ENCODE peak calls at places on chromosomes 7 and 10, in seven cellular contexts. One of them, this sample, is unnamed.

GRCh38 chr10:71835671-71836593 is 15.1 kb downstream of the PSAP start:
- DNase-seq in RWPE1: no peak
- DNase-seq in AG09319: peak; percentile 86
- DNase-seq in hepatocyte: peak; percentile 46
- DNase-seq in T-helper 9 cell: no peak
- DNase-seq in choroid plexus epithelial cell: peak; percentile 86
- DNase-seq in psoas muscle: peak; percentile 72
- DNase-seq in this sample: no peak

GRCh38 chr7:151110941-151111645 is 24.8 kb downstream of the AGAP3 start:
- DNase-seq in RWPE1: peak; percentile 68
- DNase-seq in AG09319: peak; percentile 32
- DNase-seq in hepatocyte: peak; percentile 87
- DNase-seq in T-helper 9 cell: peak; percentile 70
- DNase-seq in choroid plexus epithelial cell: peak; percentile 80
- DNase-seq in psoas muscle: peak; percentile 78
- DNase-seq in this sample: no peak

GRCh38 chr10:29811751-29812427 is 177.1 kb upstream of the SVIL start:
- DNase-seq in RWPE1: peak; percentile 32
- DNase-seq in AG09319: peak; percentile 94
- DNase-seq in hepatocyte: peak; percentile 43
- DNase-seq in T-helper 9 cell: no peak
- DNase-seq in choroid plexus epithelial cell: peak; percentile 96
- DNase-seq in psoas muscle: peak; percentile 33
- DNase-seq in this sample: no peak

GRCh38 chr7:10860516-10860915 is 113.2 kb upstream of the PHF14 start:
- DNase-seq in RWPE1: peak; percentile 37
- DNase-seq in AG09319: no peak
- DNase-seq in hepatocyte: no peak
- DNase-seq in T-helper 9 cell: no peak
- DNase-seq in choroid plexus epithelial cell: no peak
- DNase-seq in psoas muscle: no peak
- DNase-seq in this sample: no peak

GRCh38 chr10:44929356-44930113 is 18.4 kb downstream of the TMEM72 start:
- DNase-seq in RWPE1: no peak
- DNase-seq in AG09319: no peak
- DNase-seq in hepatocyte: no peak
- DNase-seq in T-helper 9 cell: no peak
- DNase-seq in choroid plexus epithelial cell: no peak
- DNase-seq in psoas muscle: no peak
- DNase-seq in this sample: no peak

GRCh38 chr10:43878386-43878785 is 229.7 kb upstream of the ZNF32 start:
- DNase-seq in RWPE1: no peak
- DNase-seq in AG09319: no peak
- DNase-seq in hepatocyte: no peak
- DNase-seq in T-helper 9 cell: no peak
- DNase-seq in choroid plexus epithelial cell: no peak
- DNase-seq in psoas muscle: no peak
- DNase-seq in this sample: no peak

GRCh38 chr7:50769160-50769484 is 13.6 kb downstream of the GRB10 start:
- DNase-seq in RWPE1: no peak
- DNase-seq in AG09319: no peak
- DNase-seq in hepatocyte: no peak
- DNase-seq in T-helper 9 cell: no peak
- DNase-seq in choroid plexus epithelial cell: no peak
- DNase-seq in psoas muscle: no peak
- DNase-seq in this sample: no peak

GRCh38 chr10:132616170-132616994 is 78.8 kb downstream of the INPP5A start:
- DNase-seq in RWPE1: no peak
- DNase-seq in AG09319: no peak
- DNase-seq in hepatocyte: no peak
- DNase-seq in T-helper 9 cell: peak; percentile 48
- DNase-seq in choroid plexus epithelial cell: no peak
- DNase-seq in psoas muscle: no peak
- DNase-seq in this sample: no peak

GRCh38 chr10:97788552-97789442 is 17.0 kb upstream of the SFRP5 start:
- DNase-seq in RWPE1: no peak
- DNase-seq in AG09319: no peak
- DNase-seq in hepatocyte: peak; percentile 69
- DNase-seq in T-helper 9 cell: no peak
- DNase-seq in choroid plexus epithelial cell: peak; percentile 13
- DNase-seq in psoas muscle: no peak
- DNase-seq in this sample: no peak

GRCh38 chr7:93558705-93559614 is 15.6 kb downstream of the CALCR start:
- DNase-seq in RWPE1: peak; percentile 65
- DNase-seq in AG09319: no peak
- DNase-seq in hepatocyte: no peak
- DNase-seq in T-helper 9 cell: no peak
- DNase-seq in choroid plexus epithelial cell: peak; percentile 49
- DNase-seq in psoas muscle: no peak
- DNase-seq in this sample: no peak

GRCh38 chr7:92641921-92642511 is 51.8 kb upstream of the FAM133B start:
- DNase-seq in RWPE1: no peak
- DNase-seq in AG09319: no peak
- DNase-seq in hepatocyte: no peak
- DNase-seq in T-helper 9 cell: peak; percentile 13
- DNase-seq in choroid plexus epithelial cell: peak; percentile 71
- DNase-seq in psoas muscle: no peak
- DNase-seq in this sample: no peak

GRCh38 chr10:43461950-43462349 is 25.0 kb downstream of the ZNF487 start:
- DNase-seq in RWPE1: peak; percentile 46
- DNase-seq in AG09319: peak; percentile 68
- DNase-seq in hepatocyte: peak; percentile 92
- DNase-seq in T-helper 9 cell: no peak
- DNase-seq in choroid plexus epithelial cell: peak; percentile 94
- DNase-seq in psoas muscle: no peak
- DNase-seq in this sample: peak; percentile 54

GRCh38 chr10:3668961-3669330 is 116.1 kb downstream of the KLF6 start:
- DNase-seq in RWPE1: no peak
- DNase-seq in AG09319: no peak
- DNase-seq in hepatocyte: no peak
- DNase-seq in T-helper 9 cell: no peak
- DNase-seq in choroid plexus epithelial cell: peak; percentile 15
- DNase-seq in psoas muscle: no peak
- DNase-seq in this sample: no peak

GRCh38 chr10:29078919-29079318 is 210.0 kb upstream of the LYZL1 start:
- DNase-seq in RWPE1: no peak
- DNase-seq in AG09319: no peak
- DNase-seq in hepatocyte: no peak
- DNase-seq in T-helper 9 cell: no peak
- DNase-seq in choroid plexus epithelial cell: no peak
- DNase-seq in psoas muscle: no peak
- DNase-seq in this sample: no peak

GRCh38 chr10:69838853-69839252 is 37.1 kb downstream of the COL13A1 start:
- DNase-seq in RWPE1: peak; percentile 24
- DNase-seq in AG09319: no peak
- DNase-seq in hepatocyte: no peak
- DNase-seq in T-helper 9 cell: no peak
- DNase-seq in choroid plexus epithelial cell: peak; percentile 93
- DNase-seq in psoas muscle: no peak
- DNase-seq in this sample: no peak

GRCh38 chr10:47176903-47177860 is 122.8 kb upstream of the GDF10 start:
- DNase-seq in RWPE1: no peak
- DNase-seq in AG09319: peak; percentile 88
- DNase-seq in hepatocyte: no peak
- DNase-seq in T-helper 9 cell: no peak
- DNase-seq in choroid plexus epithelial cell: no peak
- DNase-seq in psoas muscle: no peak
- DNase-seq in this sample: no peak

GRCh38 chr10:30073767-30074060 is 14.3 kb upstream of the JCAD start:
- DNase-seq in RWPE1: no peak
- DNase-seq in AG09319: no peak
- DNase-seq in hepatocyte: no peak
- DNase-seq in T-helper 9 cell: no peak
- DNase-seq in choroid plexus epithelial cell: no peak
- DNase-seq in psoas muscle: no peak
- DNase-seq in this sample: no peak

GRCh38 chr7:106802589-106802988 is 62.5 kb upstream of the PIK3CG start:
- DNase-seq in RWPE1: no peak
- DNase-seq in AG09319: no peak
- DNase-seq in hepatocyte: no peak
- DNase-seq in T-helper 9 cell: no peak
- DNase-seq in choroid plexus epithelial cell: no peak
- DNase-seq in psoas muscle: no peak
- DNase-seq in this sample: no peak

GRCh38 chr10:76779163-76779820 is 858.3 kb downstream of the KCNMA1 start:
- DNase-seq in RWPE1: no peak
- DNase-seq in AG09319: peak; percentile 23
- DNase-seq in hepatocyte: peak; percentile 40
- DNase-seq in T-helper 9 cell: no peak
- DNase-seq in choroid plexus epithelial cell: peak; percentile 44
- DNase-seq in psoas muscle: no peak
- DNase-seq in this sample: peak; percentile 22

GRCh38 chr7:31707089-31707488 is 20.1 kb downstream of the PPP1R17 start:
- DNase-seq in RWPE1: no peak
- DNase-seq in AG09319: no peak
- DNase-seq in hepatocyte: no peak
- DNase-seq in T-helper 9 cell: no peak
- DNase-seq in choroid plexus epithelial cell: no peak
- DNase-seq in psoas muscle: no peak
- DNase-seq in this sample: no peak

GRCh38 chr10:89064764-89065163 is 74.2 kb downstream of the FAS start:
- DNase-seq in RWPE1: no peak
- DNase-seq in AG09319: no peak
- DNase-seq in hepatocyte: no peak
- DNase-seq in T-helper 9 cell: no peak
- DNase-seq in choroid plexus epithelial cell: peak; percentile 93
- DNase-seq in psoas muscle: no peak
- DNase-seq in this sample: no peak

GRCh38 chr10:71639412-71639719 is 80.2 kb downstream of the C10orf105 start:
- DNase-seq in RWPE1: no peak
- DNase-seq in AG09319: no peak
- DNase-seq in hepatocyte: no peak
- DNase-seq in T-helper 9 cell: no peak
- DNase-seq in choroid plexus epithelial cell: no peak
- DNase-seq in psoas muscle: no peak
- DNase-seq in this sample: no peak

GRCh38 chr10:11434323-11434722 is 177.1 kb downstream of the USP6NL start:
- DNase-seq in RWPE1: peak; percentile 27
- DNase-seq in AG09319: no peak
- DNase-seq in hepatocyte: no peak
- DNase-seq in T-helper 9 cell: no peak
- DNase-seq in choroid plexus epithelial cell: no peak
- DNase-seq in psoas muscle: no peak
- DNase-seq in this sample: no peak

GRCh38 chr10:118204292-118204943 is 137.7 kb downstream of the FAM204A start:
- DNase-seq in RWPE1: no peak
- DNase-seq in AG09319: no peak
- DNase-seq in hepatocyte: no peak
- DNase-seq in T-helper 9 cell: no peak
- DNase-seq in choroid plexus epithelial cell: no peak
- DNase-seq in psoas muscle: no peak
- DNase-seq in this sample: no peak

This sample was measured in iPS DF 6.9.